ENCODE peak calls at places on chromosomes 6 and 20, in five cellular contexts. S is fibroblast of lung, V is psoas muscle, G is SK-N-SH, Y is thoracic aorta. W is an unnamed sample. For H3K4me1, the result is how much of the 10 kb centered on the place peaks cover.

GRCh38 chr6:155388546-155388945 is 67.1 kb downstream of the NOX3 start:
- DNase-seq in V (no peak), Y (no peak), S (no peak), G (no peak), W (no peak)

GRCh38 chr6:148192310-148192709 is 150.3 kb upstream of the SASH1 start:
- DNase-seq in V (no peak), S (no peak), Y (no peak), G (no peak), W (no peak)

GRCh38 chr20:24235740-24236139 is 233.7 kb upstream of the SYNDIG1 start:
- DNase-seq in V (no peak), Y (no peak), G (no peak), S (no peak), W (no peak)

GRCh38 chr6:112786801-112787200 is 439.7 kb downstream of the RFPL4B start:
- DNase-seq in V (no peak), S (no peak), G (no peak), Y (no peak), W (no peak)

GRCh38 chr6:4351857-4352669 is 216.7 kb upstream of the ECI2 start:
- DNase-seq in G (peak), Y (peak), S (peak), V (peak), W (no peak)

GRCh38 chr20:19932170-19932667 is 84.9 kb upstream of the NAA20 start:
- DNase-seq in S (peak), Y (no peak), V (no peak), G (peak), W (no peak)

GRCh38 chr6:139981810-139982550 is 607.5 kb upstream of the CITED2 start:
- DNase-seq in G (no peak), V (no peak), S (peak), Y (no peak), W (peak)

GRCh38 chr6:130385059-130385695 is 19.4 kb downstream of the TMEM200A start:
- DNase-seq in G (no peak), Y (no peak), S (no peak), V (no peak), W (no peak)

GRCh38 chr6:151391021-151391470 is 313 bp downstream of the ZBTB2 start:
- DNase-seq in V (peak), G (peak), S (peak), Y (peak), W (peak)

GRCh38 chr20:51687071-51687470 is 81.1 kb downstream of the ATP9A start:
- DNase-seq in V (no peak), S (peak), G (no peak), Y (no peak), W (no peak)

GRCh38 chr6:2608508-2608907 is 142.2 kb downstream of the MYLK4 start:
- DNase-seq in S (no peak), V (no peak), G (no peak), Y (no peak), W (no peak)

GRCh38 chr6:21263531-21264287 is 329.8 kb upstream of the SOX4 start:
- DNase-seq in Y (no peak), G (no peak), S (peak), V (no peak), W (no peak)

GRCh38 chr20:32537657-32538525 is 47.2 kb downstream of the NOL4L start:
- DNase-seq in G (peak), V (no peak), Y (no peak), S (no peak), W (no peak)

GRCh38 chr6:138677538-138677937 is 96.0 kb upstream of the CCDC28A start:
- DNase-seq in S (no peak), Y (no peak), G (no peak), V (no peak), W (no peak)

GRCh38 chr6:110728501-110728900 is 86.8 kb downstream of the CDK19 start:
- DNase-seq in G (no peak), Y (no peak), S (no peak), V (no peak), W (no peak)

GRCh38 chr20:36454664-36455427 is 86.5 kb upstream of the MYL9 start:
- DNase-seq in V (peak), S (no peak), Y (no peak), G (no peak), W (no peak)

GRCh38 chr6:3650341-3650958 is 101.1 kb downstream of the PXDC1 start:
- DNase-seq in Y (no peak), G (no peak), V (no peak), S (no peak), W (no peak)

GRCh38 chr6:133553652-133554051 is 312.5 kb downstream of the EYA4 start:
- DNase-seq in G (peak), Y (no peak), S (peak), V (no peak), W (peak)

GRCh38 chr20:6402026-6402425 is 279.2 kb upstream of the FERMT1 start:
- DNase-seq in Y (no peak), G (no peak), V (no peak), S (peak), W (no peak)

GRCh38 chr6:85797993-85798392 is 155.3 kb upstream of the SYNCRIP start:
- DNase-seq in Y (no peak), G (no peak), S (no peak), V (no peak), W (peak)

GRCh38 chr20:77231-77630 is 10.2 kb upstream of the DEFB125 start:
- DNase-seq in V (no peak), G (no peak), Y (no peak), S (no peak), W (no peak)

GRCh38 chr20:24747015-24747712 is 201.9 kb upstream of the CST7 start:
- DNase-seq in Y (no peak), G (no peak), V (no peak), S (no peak), W (no peak)

GRCh38 chr20:402898-403581 is 5.1 kb upstream of the RBCK1 start:
- DNase-seq in S (no peak), G (no peak), Y (no peak), V (no peak), W (no peak)

GRCh38 chr6:8839626-8840025 is 404.3 kb upstream of the SLC35B3 start:
- DNase-seq in V (no peak), S (no peak), Y (no peak), G (no peak), W (no peak)

GRCh38 chr6:11172501-11173337 is 59.7 kb downstream of the NEDD9 start:
- DNase-seq in Y (no peak), V (peak), S (peak), G (peak), W (peak)

GRCh38 chr6:41558033-41558807 is 12.0 kb downstream of the FOXP4 start:
- DNase-seq in V (no peak), Y (no peak), G (no peak), S (no peak), W (no peak)

GRCh38 chr20:20546402-20546801 is 166.0 kb downstream of the RALGAPA2 start:
- DNase-seq in S (no peak), G (no peak), V (no peak), Y (no peak), W (no peak)

GRCh38 chr6:20534906-20535305 is 649 bp downstream of the CDKAL1 start:
- DNase-seq in S (no peak), V (no peak), G (no peak), Y (no peak), W (no peak)

DNA sequence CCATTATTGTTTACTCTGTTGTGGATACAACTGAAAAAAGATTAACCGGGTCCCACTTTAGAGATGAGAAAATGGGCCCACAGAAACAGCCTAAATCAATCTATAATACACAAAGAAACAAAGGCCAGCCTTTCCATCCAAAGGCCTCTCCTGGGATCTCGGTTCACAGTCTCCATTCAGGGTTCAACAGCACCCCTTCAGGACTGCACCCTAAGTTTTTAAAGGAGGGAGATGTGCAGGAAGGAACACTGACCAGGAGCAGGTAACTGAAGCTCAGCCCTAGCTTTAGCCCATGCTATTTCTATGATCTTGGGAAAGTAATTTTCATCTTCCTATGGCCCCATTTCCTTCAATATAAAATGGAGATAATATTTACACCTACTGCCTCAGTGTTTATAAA is 147.7 kb downstream of the BTBD9 start:
- DNase-seq in S (no peak), G (no peak), V (no peak), Y (no peak), W (no peak)
- TF ChIP-seq CTCF in S (no peak), G (no peak), V (no peak), Y (no peak), W (no peak)

GRCh38 chr6:142627474-142627873 is 317.5 kb downstream of the HIVEP2 start:
- DNase-seq in G (no peak), S (no peak), V (no peak), Y (no peak), W (no peak)
- H3K4me3 ChIP-seq in G (no peak), S (no peak), V (no peak), Y (no peak), W (no peak)

DNA sequence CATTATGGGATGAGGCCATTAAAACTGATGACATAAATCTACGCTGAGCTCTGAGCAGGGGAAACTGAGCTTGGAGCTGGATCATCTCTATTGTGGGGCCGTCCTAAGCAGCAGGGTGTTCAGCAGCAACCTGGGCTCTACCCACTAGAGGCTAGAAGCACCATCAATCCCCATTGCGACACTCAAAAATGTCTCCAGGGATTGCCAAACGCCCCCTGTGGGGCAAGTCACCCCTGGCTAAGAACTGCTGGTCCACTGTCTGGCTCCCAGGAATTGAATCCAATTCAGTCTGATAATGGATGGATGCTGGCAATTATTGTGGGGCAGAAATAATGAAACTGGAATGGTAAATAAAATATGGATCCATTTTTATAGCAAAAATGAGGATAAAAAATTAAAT is 38.2 kb downstream of the PMEPA1 start:
- DNase-seq in Y (no peak), G (peak), V (no peak), S (no peak), W (no peak)
- H3K4me1 ChIP-seq in Y (under half), G (under half), V (under half), S (under half), W (under half)

GRCh38 chr20:46406200-46406985 is at the start of gene ELMO2:
- DNase-seq in G (peak), S (peak), V (peak), Y (peak), W (peak)
- TF ChIP-seq CTCF in G (no peak), S (no peak), V (peak), Y (peak), W (no peak)

GRCh38 chr6:132087391-132087790 is 136.2 kb upstream of the CCN2 start:
- DNase-seq in G (no peak), S (peak), Y (no peak), V (no peak), W (no peak)

GRCh38 chr6:132088150-132088549 is 137.0 kb upstream of the CCN2 start:
- DNase-seq in V (no peak), S (no peak), Y (no peak), G (no peak), W (no peak)

GRCh38 chr6:132082421-132082820 is 131.2 kb upstream of the CCN2 start:
- DNase-seq in V (no peak), Y (no peak), G (no peak), S (no peak), W (no peak)

GRCh38 chr6:132085731-132086130 is 134.6 kb upstream of the CCN2 start:
- DNase-seq in G (no peak), Y (no peak), V (no peak), S (no peak), W (no peak)

DNA sequence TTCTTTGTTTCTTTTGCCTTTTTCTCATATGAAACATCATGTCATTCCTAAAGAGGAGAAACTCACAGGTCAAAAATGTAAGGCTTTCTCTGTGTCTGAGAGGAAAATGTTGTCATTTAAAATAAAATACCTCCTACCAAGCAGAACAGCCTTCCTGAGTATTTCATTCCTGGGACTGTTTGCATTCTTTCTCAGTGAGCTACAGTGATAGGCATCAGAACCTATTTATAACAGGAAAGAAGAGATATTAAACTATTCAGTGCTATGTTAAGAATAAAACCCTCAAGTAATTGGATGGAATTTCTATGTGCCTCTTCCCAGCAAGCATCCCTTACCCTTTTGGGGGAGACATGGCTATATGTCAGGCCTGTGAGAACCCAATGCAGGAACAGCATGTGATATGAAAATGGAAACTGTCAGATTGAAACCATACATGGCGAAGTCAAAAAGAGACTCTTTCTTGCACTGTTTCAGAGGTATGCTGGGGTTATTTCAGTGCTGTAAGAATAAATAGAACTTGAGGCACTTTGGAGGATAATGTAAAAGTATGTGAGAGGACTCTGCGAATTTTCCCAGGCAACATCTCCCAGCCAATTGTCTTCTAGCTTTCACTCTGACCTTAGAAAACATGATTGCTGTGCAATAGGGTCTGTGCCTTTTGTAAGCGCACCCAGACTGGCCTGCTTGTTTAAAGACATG is 133.8 kb upstream of the CCN2 start:
- DNase-seq in S (peak), Y (no peak), V (no peak), G (no peak), W (no peak)
- H3K4me3 ChIP-seq in S (no peak), Y (peak), V (no peak), G (peak), W (no peak)

DNA sequence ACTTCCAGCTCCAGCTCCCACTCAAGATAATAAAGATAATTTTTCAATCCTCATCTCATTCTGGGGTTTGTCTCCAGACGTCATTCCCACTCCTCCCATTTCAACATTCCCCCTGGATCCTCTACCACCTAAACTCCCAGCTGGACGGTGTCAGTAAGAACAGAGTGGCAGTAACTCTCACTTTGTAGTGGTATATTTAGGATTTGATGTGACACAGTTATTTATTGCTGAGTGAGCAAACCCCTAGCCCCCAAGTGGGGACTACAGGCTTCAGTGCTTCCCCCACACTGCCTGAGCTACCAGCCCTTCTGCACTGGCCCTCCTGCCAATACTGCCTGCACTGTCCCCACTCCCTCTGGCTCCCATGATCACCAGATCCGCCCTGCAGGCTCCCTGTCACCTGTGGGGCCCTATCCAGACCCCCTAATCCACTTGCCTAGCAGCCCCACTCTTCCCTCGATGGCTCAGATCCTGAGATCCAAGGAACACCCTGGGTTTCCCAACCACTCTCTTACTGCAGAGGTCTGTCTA is 2.4 kb downstream of the C6orf47 start:
- DNase-seq in G (no peak), Y (no peak), S (no peak), V (no peak), W (no peak)
- H3K4me1 ChIP-seq in G (under half), Y (under half), S (under half), V (under half), W (under half)

GRCh38 chr6:137202078-137202477 is 17.1 kb downstream of the IFNGR1 start:
- DNase-seq in V (no peak), Y (no peak), G (peak), S (no peak), W (peak)
- TF ChIP-seq CTCF in V (peak), Y (no peak), G (no peak), S (peak), W (peak)

W was measured in BE2C.